ENCODE peak calls at places on chromosomes 16 and 17, in six cellular contexts. H, Y, P, N, M and Q are unnamed samples.

GRCh38 chr17:285751-286422 is 66.7 kb downstream of the RPH3AL start:
- DNase-seq in H (no peak), Y (no peak), M (no peak), N (no peak), P (no peak), Q (no peak)

GRCh38 chr17:46976626-46977270 is 2.3 kb downstream of the RPRML start:
- DNase-seq in M (no peak), N (no peak), Y (no peak), H (no peak), P (no peak), Q (no peak)

GRCh38 chr16:78045865-78046581 is 23.7 kb downstream of the CLEC3A start:
- DNase-seq in P (peak), H (peak), N (no peak), M (peak), Y (peak), Q (no peak)

GRCh38 chr17:62101519-62101918 is 36.4 kb upstream of the MED13 start:
- DNase-seq in Y (no peak), H (no peak), M (no peak), P (no peak), N (no peak), Q (no peak)

GRCh38 chr16:50762241-50762640 is 20.4 kb downstream of the CYLD start:
- DNase-seq in H (no peak), N (no peak), P (no peak), Y (no peak), M (no peak), Q (no peak)

GRCh38 chr17:69672924-69673323 is 258.4 kb downstream of the MAP2K6 start:
- DNase-seq in Y (peak), N (no peak), P (peak), M (no peak), H (no peak), Q (no peak)

GRCh38 chr16:48537909-48538745 is 71.9 kb downstream of the N4BP1 start:
- DNase-seq in P (peak), H (no peak), M (no peak), N (no peak), Y (no peak), Q (no peak)

GRCh38 chr17:48792033-48792798 is 24.8 kb downstream of the TTLL6 start:
- DNase-seq in N (no peak), M (no peak), H (no peak), Y (no peak), P (no peak), Q (no peak)

GRCh38 chr16:49608801-49609200 is 235.2 kb downstream of the C16orf78 start:
- DNase-seq in H (no peak), M (no peak), P (peak), Y (peak), N (no peak), Q (no peak)

GRCh38 chr17:50432125-50432762 is 6.2 kb downstream of the ACSF2 start:
- DNase-seq in P (no peak), M (no peak), N (no peak), Y (no peak), H (no peak), Q (no peak)

GRCh38 chr17:44383363-44383762 is 6.1 kb downstream of the ITGA2B start:
- DNase-seq in M (no peak), N (no peak), Y (no peak), H (no peak), P (no peak), Q (no peak)

GRCh38 chr16:88071908-88072307 is 120.7 kb downstream of the BANP start:
- DNase-seq in P (no peak), M (no peak), H (no peak), N (no peak), Y (no peak), Q (no peak)

GRCh38 chr16:50121721-50122445 is 31.2 kb upstream of the TENT4B start:
- DNase-seq in N (no peak), Y (no peak), M (no peak), P (no peak), H (no peak), Q (peak)

GRCh38 chr16:24624102-24624501 is 84.7 kb downstream of the RBBP6 start:
- DNase-seq in N (no peak), H (no peak), M (no peak), P (no peak), Y (no peak), Q (no peak)

GRCh38 chr16:80684136-80684765 is 120.1 kb downstream of the CDYL2 start:
- DNase-seq in M (no peak), N (no peak), Y (no peak), P (no peak), H (no peak), Q (no peak)

GRCh38 chr16:74160759-74161158 is 135.9 kb upstream of the PSMD7 start:
- DNase-seq in N (no peak), P (no peak), M (no peak), H (no peak), Y (no peak), Q (no peak)

GRCh38 chr17:7717756-7718350 is 309 bp downstream of the DNAH2 start:
- DNase-seq in H (no peak), N (no peak), M (no peak), P (no peak), Y (peak), Q (no peak)

GRCh38 chr17:78105551-78105950 is 23.0 kb downstream of the TMC6 start:
- DNase-seq in P (no peak), Y (no peak), M (no peak), H (no peak), N (no peak), Q (no peak)

DNA sequence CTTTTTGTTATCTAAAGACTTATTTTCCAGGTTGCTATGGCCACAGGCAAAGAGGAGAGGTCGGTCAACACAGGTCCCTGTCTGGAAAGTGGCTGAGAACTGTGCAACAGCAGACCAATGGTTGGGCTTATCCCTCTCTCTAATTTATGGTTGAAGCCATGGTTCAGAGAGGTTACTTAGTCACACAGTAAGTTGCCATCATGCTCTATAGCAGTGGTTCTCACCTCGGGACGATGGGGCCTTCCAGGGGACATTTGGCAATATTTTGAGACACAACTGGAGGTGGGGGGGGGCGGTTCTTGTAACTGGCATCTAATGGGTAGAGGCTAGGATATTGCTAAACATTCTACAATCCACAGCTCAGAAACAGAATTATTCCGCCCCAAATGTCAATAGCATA is 842 bp upstream of the LDAF1 start:
- DNase-seq in Y (no peak), M (no peak), H (peak), N (no peak), P (no peak), Q (no peak)
- H3K4me3 ChIP-seq in Y (no peak), M (no peak), H (no peak), N (no peak), P (no peak), Q (no peak)

GRCh38 chr16:2286550-2286949 is 18.6 kb upstream of the RNPS1 start:
- DNase-seq in M (no peak), N (no peak), Y (no peak), H (no peak), P (no peak), Q (no peak)

GRCh38 chr16:2292221-2292620 is 24.3 kb upstream of the RNPS1 start:
- DNase-seq in Y (no peak), M (no peak), H (no peak), P (no peak), N (no peak), Q (no peak)

GRCh38 chr16:2288701-2289100 is 20.8 kb upstream of the RNPS1 start:
- DNase-seq in M (no peak), P (no peak), N (no peak), Y (no peak), H (no peak), Q (no peak)

GRCh38 chr16:2287916-2288547 is 20.1 kb upstream of the RNPS1 start:
- DNase-seq in P (no peak), H (no peak), Y (no peak), N (no peak), M (no peak), Q (no peak)

DNA sequence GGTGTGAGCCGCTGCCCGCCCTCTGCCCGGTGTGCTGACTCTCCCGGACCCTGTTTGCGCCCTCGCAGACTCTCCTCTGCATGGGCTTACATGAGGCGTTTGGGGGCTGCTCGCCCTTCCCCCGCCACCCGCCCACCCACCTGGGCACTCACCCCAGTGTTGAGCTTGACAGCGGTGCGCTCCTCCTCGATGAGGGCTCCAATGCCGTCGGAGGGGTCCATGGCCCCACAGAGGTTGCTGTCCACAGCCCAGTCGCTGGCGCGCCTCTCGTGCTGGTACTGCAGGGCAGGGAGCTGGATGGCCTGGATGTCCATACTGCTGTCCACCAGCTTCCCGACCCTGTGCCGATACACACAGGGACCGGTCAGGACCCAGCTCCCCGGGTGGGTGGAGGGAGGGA is 21.4 kb upstream of the RNPS1 start:
- DNase-seq in Y (no peak), H (no peak), M (no peak), P (no peak), N (no peak), Q (no peak)
- H3K4me3 ChIP-seq in Y (no peak), H (no peak), M (no peak), P (no peak), N (no peak), Q (no peak)

DNA sequence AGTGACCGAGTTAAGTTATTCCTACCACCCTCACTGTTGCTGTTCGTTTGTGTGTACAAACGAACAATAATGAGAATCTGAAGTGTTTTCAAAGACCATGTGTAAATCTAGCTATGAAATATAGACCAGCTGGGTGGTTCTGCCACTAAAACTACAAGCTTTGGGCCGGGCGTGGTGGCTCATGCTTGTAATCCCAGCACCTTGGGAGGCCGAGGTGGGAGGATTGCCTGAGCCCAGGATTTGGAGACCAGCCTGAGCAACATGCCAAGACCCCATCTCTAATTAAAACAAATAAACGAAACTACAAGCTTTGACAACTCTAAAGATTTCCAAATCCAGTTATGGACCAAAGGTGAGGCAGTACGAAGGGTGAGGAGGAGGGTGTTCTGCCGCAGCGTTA is 973 bp downstream of the RECQL5 start:
- DNase-seq in N (no peak), Y (no peak), M (no peak), P (no peak), H (no peak), Q (no peak)
- H3K4me3 ChIP-seq in N (peak), Y (peak), M (peak), P (peak), H (peak), Q (peak)

GRCh38 chr17:41912925-41913324 is 5.8 kb downstream of the ACLY start:
- DNase-seq in N (no peak), M (no peak), P (peak), H (no peak), Y (no peak), Q (no peak)

GRCh38 chr17:41914358-41914766 is 4.4 kb downstream of the ACLY start:
- DNase-seq in P (peak), M (no peak), H (no peak), Y (no peak), N (no peak), Q (no peak)

GRCh38 chr17:41915566-41915965 is 3.2 kb downstream of the ACLY start:
- DNase-seq in H (no peak), Y (no peak), P (peak), M (no peak), N (no peak), Q (no peak)

GRCh38 chr17:41913798-41914197 is 5.0 kb downstream of the ACLY start:
- DNase-seq in H (no peak), P (no peak), N (no peak), M (no peak), Y (no peak), Q (no peak)

DNA sequence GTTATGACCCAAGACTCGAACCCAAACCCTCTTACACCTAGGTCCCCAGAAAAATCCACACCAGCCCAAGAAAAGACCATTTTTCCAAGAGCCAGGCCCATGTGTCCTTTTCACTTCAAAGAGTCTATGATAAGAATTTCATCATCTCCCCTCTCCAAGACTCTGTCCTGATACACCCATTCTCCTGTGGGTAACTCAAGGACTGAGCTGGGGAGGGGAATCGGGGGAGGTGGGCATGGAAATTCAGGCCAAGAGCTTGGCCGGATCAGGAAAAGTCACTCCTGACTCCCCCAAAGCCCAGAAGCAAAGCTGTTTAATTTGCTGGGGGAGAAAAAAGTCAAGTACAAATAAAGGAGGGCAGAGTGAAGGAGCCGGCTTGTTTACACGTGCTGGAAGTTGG is 3.7 kb downstream of the ACLY start:
- DNase-seq in Y (no peak), N (no peak), P (no peak), M (no peak), H (no peak), Q (no peak)
- H3K4me3 ChIP-seq in Y (no peak), N (no peak), P (no peak), M (no peak), H (no peak), Q (no peak)